ENCODE peak calls at places on chromosomes 3 and 15, in six cellular contexts. One of them, this sample, is unnamed.

GRCh38 chr3:73719413-73719831 is 94.7 kb upstream of the PDZRN3 start:
- DNase-seq in brain microvascular endothelial cell: no peak
- DNase-seq in adrenal gland: peak
- DNase-seq in heart right ventricle: no peak
- DNase-seq in mammary epithelial cell: no peak
- DNase-seq in vagina: no peak
- DNase-seq in this sample: no peak

GRCh38 chr3:195543642-195544536 is 764 bp upstream of the PPP1R2 start:
- DNase-seq in mammary epithelial cell: no peak
- DNase-seq in brain microvascular endothelial cell: no peak
- DNase-seq in adrenal gland: peak
- DNase-seq in heart right ventricle: peak
- DNase-seq in vagina: peak
- DNase-seq in this sample: no peak

GRCh38 chr3:183826448-183826847 is 1.1 kb upstream of the MAP6D1 start:
- DNase-seq in adrenal gland: peak
- DNase-seq in brain microvascular endothelial cell: no peak
- DNase-seq in mammary epithelial cell: no peak
- DNase-seq in vagina: no peak
- DNase-seq in heart right ventricle: no peak
- DNase-seq in this sample: no peak

GRCh38 chr3:120710359-120710758 is 28.3 kb upstream of the HGD start:
- DNase-seq in vagina: no peak
- DNase-seq in heart right ventricle: no peak
- DNase-seq in mammary epithelial cell: no peak
- DNase-seq in adrenal gland: no peak
- DNase-seq in brain microvascular endothelial cell: no peak
- DNase-seq in this sample: no peak

GRCh38 chr15:78672285-78673003 is 31.4 kb upstream of the CHRNB4 start:
- DNase-seq in heart right ventricle: no peak
- DNase-seq in adrenal gland: no peak
- DNase-seq in brain microvascular endothelial cell: no peak
- DNase-seq in vagina: no peak
- DNase-seq in mammary epithelial cell: peak
- DNase-seq in this sample: peak

GRCh38 chr15:58551084-58551763 is 119.4 kb downstream of the LIPC start:
- DNase-seq in heart right ventricle: no peak
- DNase-seq in brain microvascular endothelial cell: no peak
- DNase-seq in vagina: peak
- DNase-seq in mammary epithelial cell: no peak
- DNase-seq in adrenal gland: no peak
- DNase-seq in this sample: no peak

GRCh38 chr15:73915085-73915484 is 11.2 kb upstream of the LOXL1 start:
- DNase-seq in brain microvascular endothelial cell: no peak
- DNase-seq in mammary epithelial cell: no peak
- DNase-seq in vagina: no peak
- DNase-seq in heart right ventricle: no peak
- DNase-seq in adrenal gland: no peak
- DNase-seq in this sample: no peak

GRCh38 chr15:48555244-48555804 is 90.2 kb downstream of the FBN1 start:
- DNase-seq in heart right ventricle: no peak
- DNase-seq in vagina: no peak
- DNase-seq in mammary epithelial cell: no peak
- DNase-seq in adrenal gland: no peak
- DNase-seq in brain microvascular endothelial cell: peak
- DNase-seq in this sample: no peak

GRCh38 chr3:48655586-48655985 is 7.1 kb downstream of the CELSR3 start:
- DNase-seq in adrenal gland: no peak
- DNase-seq in vagina: no peak
- DNase-seq in brain microvascular endothelial cell: no peak
- DNase-seq in mammary epithelial cell: no peak
- DNase-seq in heart right ventricle: no peak
- DNase-seq in this sample: no peak

GRCh38 chr3:184570501-184570900 is 8.9 kb downstream of the EPHB3 start:
- DNase-seq in brain microvascular endothelial cell: no peak
- DNase-seq in adrenal gland: no peak
- DNase-seq in mammary epithelial cell: no peak
- DNase-seq in heart right ventricle: no peak
- DNase-seq in vagina: no peak
- DNase-seq in this sample: no peak

GRCh38 chr3:127074900-127075360 is 92.0 kb downstream of the PLXNA1 start:
- DNase-seq in vagina: no peak
- DNase-seq in adrenal gland: peak
- DNase-seq in mammary epithelial cell: peak
- DNase-seq in heart right ventricle: no peak
- DNase-seq in brain microvascular endothelial cell: peak
- DNase-seq in this sample: peak

GRCh38 chr15:35023794-35024193 is 35.7 kb upstream of the ZNF770 start:
- DNase-seq in brain microvascular endothelial cell: no peak
- DNase-seq in vagina: no peak
- DNase-seq in adrenal gland: no peak
- DNase-seq in mammary epithelial cell: peak
- DNase-seq in heart right ventricle: no peak
- DNase-seq in this sample: no peak

GRCh38 chr3:126136428-126137220 is 43.8 kb downstream of the ALDH1L1 start:
- DNase-seq in mammary epithelial cell: no peak
- DNase-seq in brain microvascular endothelial cell: no peak
- DNase-seq in adrenal gland: peak
- DNase-seq in heart right ventricle: no peak
- DNase-seq in vagina: peak
- DNase-seq in this sample: no peak

GRCh38 chr15:95929232-95929846 is 401.2 kb upstream of the NR2F2 start:
- DNase-seq in heart right ventricle: no peak
- DNase-seq in adrenal gland: no peak
- DNase-seq in mammary epithelial cell: peak
- DNase-seq in brain microvascular endothelial cell: no peak
- DNase-seq in vagina: no peak
- DNase-seq in this sample: no peak

GRCh38 chr3:159928071-159928491 is 60.6 kb upstream of the IL12A start:
- DNase-seq in heart right ventricle: no peak
- DNase-seq in brain microvascular endothelial cell: no peak
- DNase-seq in mammary epithelial cell: peak
- DNase-seq in vagina: no peak
- DNase-seq in adrenal gland: no peak
- DNase-seq in this sample: no peak

GRCh38 chr3:38125305-38126120 is 11.4 kb downstream of the ACAA1 start:
- DNase-seq in heart right ventricle: no peak
- DNase-seq in vagina: no peak
- DNase-seq in mammary epithelial cell: no peak
- DNase-seq in brain microvascular endothelial cell: no peak
- DNase-seq in adrenal gland: no peak
- DNase-seq in this sample: no peak

GRCh38 chr15:94229591-94230365 is 1.6 kb upstream of the MCTP2 start:
- DNase-seq in heart right ventricle: no peak
- DNase-seq in vagina: no peak
- DNase-seq in mammary epithelial cell: peak
- DNase-seq in adrenal gland: no peak
- DNase-seq in brain microvascular endothelial cell: no peak
- DNase-seq in this sample: peak

GRCh38 chr3:84096188-84096587 is 862.6 kb upstream of the CADM2 start:
- DNase-seq in mammary epithelial cell: no peak
- DNase-seq in adrenal gland: no peak
- DNase-seq in heart right ventricle: no peak
- DNase-seq in vagina: no peak
- DNase-seq in brain microvascular endothelial cell: no peak
- DNase-seq in this sample: no peak

GRCh38 chr3:84092907-84093306 is 865.9 kb upstream of the CADM2 start:
- DNase-seq in mammary epithelial cell: no peak
- DNase-seq in adrenal gland: no peak
- DNase-seq in vagina: no peak
- DNase-seq in heart right ventricle: no peak
- DNase-seq in brain microvascular endothelial cell: no peak
- DNase-seq in this sample: no peak
- H3K27ac ChIP-seq in mammary epithelial cell: no peak
- H3K27ac ChIP-seq in adrenal gland: no peak
- H3K27ac ChIP-seq in vagina: no peak
- H3K27ac ChIP-seq in heart right ventricle: no peak
- H3K27ac ChIP-seq in brain microvascular endothelial cell: no peak
- H3K27ac ChIP-seq in this sample: no peak

GRCh38 chr15:100461049-100461448 is 67.7 kb downstream of the CERS3 start:
- DNase-seq in heart right ventricle: no peak
- DNase-seq in vagina: no peak
- DNase-seq in adrenal gland: no peak
- DNase-seq in mammary epithelial cell: no peak
- DNase-seq in brain microvascular endothelial cell: no peak
- DNase-seq in this sample: no peak

GRCh38 chr15:100466073-100466472 is 62.7 kb downstream of the CERS3 start:
- DNase-seq in vagina: no peak
- DNase-seq in heart right ventricle: no peak
- DNase-seq in brain microvascular endothelial cell: no peak
- DNase-seq in mammary epithelial cell: no peak
- DNase-seq in adrenal gland: no peak
- DNase-seq in this sample: no peak

GRCh38 chr15:100464256-100464655 is 64.5 kb downstream of the CERS3 start:
- DNase-seq in mammary epithelial cell: no peak
- DNase-seq in heart right ventricle: no peak
- DNase-seq in adrenal gland: no peak
- DNase-seq in brain microvascular endothelial cell: no peak
- DNase-seq in vagina: no peak
- DNase-seq in this sample: no peak

GRCh38 chr15:100464895-100465294 is 63.9 kb downstream of the CERS3 start:
- DNase-seq in vagina: no peak
- DNase-seq in mammary epithelial cell: no peak
- DNase-seq in brain microvascular endothelial cell: no peak
- DNase-seq in adrenal gland: no peak
- DNase-seq in heart right ventricle: no peak
- DNase-seq in this sample: no peak

GRCh38 chr15:100463515-100463914 is 65.2 kb downstream of the CERS3 start:
- DNase-seq in adrenal gland: no peak
- DNase-seq in vagina: no peak
- DNase-seq in heart right ventricle: no peak
- DNase-seq in brain microvascular endothelial cell: no peak
- DNase-seq in mammary epithelial cell: peak
- DNase-seq in this sample: peak
- H3K27ac ChIP-seq in adrenal gland: no peak
- H3K27ac ChIP-seq in vagina: no peak
- H3K27ac ChIP-seq in heart right ventricle: no peak
- H3K27ac ChIP-seq in brain microvascular endothelial cell: no peak
- H3K27ac ChIP-seq in mammary epithelial cell: no peak
- H3K27ac ChIP-seq in this sample: peak

DNA sequence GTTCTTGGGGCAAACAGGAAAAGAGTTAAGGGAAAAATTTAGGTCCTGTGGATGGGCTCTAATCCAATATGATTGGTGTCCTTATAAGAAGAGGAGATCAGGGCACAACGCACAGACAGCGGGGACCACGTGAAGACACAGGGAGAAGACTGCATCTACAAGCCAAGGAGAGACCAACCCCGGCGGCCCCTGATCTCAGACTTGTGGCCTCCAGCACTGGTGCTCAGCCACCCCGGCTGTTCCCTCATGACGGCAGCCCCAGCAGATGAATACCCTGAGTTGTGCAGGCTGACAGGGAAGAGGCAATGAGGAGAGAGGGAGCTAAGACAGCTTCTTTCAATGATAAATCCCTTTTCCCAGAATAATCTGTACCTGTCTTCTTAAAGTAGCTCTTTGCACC is 33.3 kb upstream of the CGNL1 start:
- DNase-seq in brain microvascular endothelial cell: no peak
- DNase-seq in vagina: no peak
- DNase-seq in adrenal gland: no peak
- DNase-seq in heart right ventricle: no peak
- DNase-seq in mammary epithelial cell: no peak
- DNase-seq in this sample: no peak
- H3K27ac ChIP-seq in brain microvascular endothelial cell: no peak
- H3K27ac ChIP-seq in vagina: no peak
- H3K27ac ChIP-seq in adrenal gland: no peak
- H3K27ac ChIP-seq in heart right ventricle: no peak
- H3K27ac ChIP-seq in mammary epithelial cell: no peak
- H3K27ac ChIP-seq in this sample: no peak

DNA sequence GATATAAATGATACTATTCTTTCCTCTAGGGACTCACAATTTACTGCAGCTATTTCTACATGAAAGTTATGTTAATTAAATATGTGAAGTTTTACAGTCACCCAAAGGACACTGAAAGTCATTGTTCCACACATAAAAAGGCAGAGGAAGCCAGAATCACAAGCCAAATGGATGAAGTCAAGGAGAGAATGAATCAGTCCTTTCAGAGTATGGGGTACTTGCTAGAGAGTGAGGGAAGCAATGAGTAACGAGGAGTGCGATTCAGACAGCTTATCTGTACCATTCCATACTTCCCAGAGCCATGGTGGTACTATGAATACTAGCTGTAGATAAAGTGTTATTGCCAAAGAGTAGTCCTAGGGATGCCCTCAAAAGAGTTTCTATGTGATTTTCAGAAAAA is 16.8 kb downstream of the ST3GAL6 start:
- DNase-seq in vagina: no peak
- DNase-seq in adrenal gland: no peak
- DNase-seq in mammary epithelial cell: peak
- DNase-seq in heart right ventricle: no peak
- DNase-seq in brain microvascular endothelial cell: peak
- DNase-seq in this sample: no peak
- H3K27ac ChIP-seq in vagina: no peak
- H3K27ac ChIP-seq in adrenal gland: no peak
- H3K27ac ChIP-seq in mammary epithelial cell: peak
- H3K27ac ChIP-seq in heart right ventricle: no peak
- H3K27ac ChIP-seq in brain microvascular endothelial cell: peak
- H3K27ac ChIP-seq in this sample: peak

GRCh38 chr15:80404057-80404718 is at the start of gene ARNT2:
- DNase-seq in vagina: no peak
- DNase-seq in brain microvascular endothelial cell: no peak
- DNase-seq in heart right ventricle: peak
- DNase-seq in mammary epithelial cell: no peak
- DNase-seq in adrenal gland: peak
- DNase-seq in this sample: no peak
- H3K27ac ChIP-seq in vagina: peak
- H3K27ac ChIP-seq in brain microvascular endothelial cell: no peak
- H3K27ac ChIP-seq in heart right ventricle: no peak
- H3K27ac ChIP-seq in mammary epithelial cell: no peak
- H3K27ac ChIP-seq in adrenal gland: no peak
- H3K27ac ChIP-seq in this sample: no peak

GRCh38 chr3:50369271-50369670 is 9.9 kb upstream of the TMEM115 start:
- DNase-seq in brain microvascular endothelial cell: no peak
- DNase-seq in heart right ventricle: no peak
- DNase-seq in mammary epithelial cell: no peak
- DNase-seq in vagina: no peak
- DNase-seq in adrenal gland: no peak
- DNase-seq in this sample: no peak

GRCh38 chr3:50370594-50370993 is 11.3 kb upstream of the TMEM115 start:
- DNase-seq in brain microvascular endothelial cell: peak
- DNase-seq in heart right ventricle: no peak
- DNase-seq in vagina: no peak
- DNase-seq in mammary epithelial cell: no peak
- DNase-seq in adrenal gland: no peak
- DNase-seq in this sample: no peak

GRCh38 chr3:50364573-50365079 is 5.3 kb upstream of the TMEM115 start:
- DNase-seq in vagina: no peak
- DNase-seq in brain microvascular endothelial cell: no peak
- DNase-seq in heart right ventricle: no peak
- DNase-seq in adrenal gland: no peak
- DNase-seq in mammary epithelial cell: no peak
- DNase-seq in this sample: no peak

GRCh38 chr3:50365080-50365841 is 5.9 kb upstream of the TMEM115 start:
- DNase-seq in mammary epithelial cell: peak
- DNase-seq in heart right ventricle: peak
- DNase-seq in vagina: no peak
- DNase-seq in adrenal gland: peak
- DNase-seq in brain microvascular endothelial cell: peak
- DNase-seq in this sample: peak

DNA sequence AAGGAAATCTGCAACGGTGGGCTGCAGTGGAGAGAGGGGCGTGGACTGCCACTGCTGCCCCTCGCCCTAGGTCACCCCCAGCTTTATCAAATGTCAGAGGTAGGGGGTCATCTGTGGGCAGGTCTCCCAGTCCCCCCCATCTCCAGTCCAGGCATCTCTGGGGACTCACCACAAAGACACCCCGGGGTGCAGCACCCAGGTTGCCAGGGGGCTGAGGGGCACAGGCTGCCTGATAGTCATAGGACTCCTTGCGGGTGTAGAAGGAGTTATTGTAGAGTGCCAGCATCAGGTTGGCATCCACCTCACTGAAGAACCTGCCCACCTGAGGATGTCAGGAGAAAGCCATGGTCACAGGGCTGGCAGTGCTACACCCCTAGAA is 6.5 kb upstream of the TMEM115 start:
- DNase-seq in mammary epithelial cell: no peak
- DNase-seq in brain microvascular endothelial cell: no peak
- DNase-seq in vagina: no peak
- DNase-seq in heart right ventricle: no peak
- DNase-seq in adrenal gland: no peak
- DNase-seq in this sample: no peak
- H3K27ac ChIP-seq in mammary epithelial cell: no peak
- H3K27ac ChIP-seq in brain microvascular endothelial cell: no peak
- H3K27ac ChIP-seq in vagina: no peak
- H3K27ac ChIP-seq in heart right ventricle: no peak
- H3K27ac ChIP-seq in adrenal gland: no peak
- H3K27ac ChIP-seq in this sample: no peak